ENCODE peak calls at places on chromosomes 3 and 15, in nine cellular contexts. T is left ventricle myocardium inferior, A is WERI-Rb-1, Y is PC-3, Z is fibroblast of lung, E is body of pancreas, G is mucosa of descending colon, I is mesothelial cell of epicardium, P is neural crest cell. U is an unnamed sample.

GRCh38 chr3:96678325-96678724 is 136.1 kb upstream of the EPHA6 start:
- DNase-seq in T (no peak), A (no peak), Y (no peak), Z (no peak), E (no peak), G (no peak), I (no peak), P (no peak), U (no peak)

GRCh38 chr15:50641318-50641717 is 45.3 kb downstream of the TRPM7 start:
- DNase-seq in T (no peak), A (no peak), Y (no peak), Z (no peak), E (no peak), G (no peak), I (no peak), P (no peak), U (no peak)

GRCh38 chr15:66931768-66932633 is 133.4 kb upstream of the SMAD3 start:
- DNase-seq in T (no peak), A (no peak), Y (peak), Z (peak), E (peak), G (peak), I (no peak), P (no peak), U (no peak)

GRCh38 chr3:124529826-124530571 is 200.3 kb upstream of the UMPS start:
- DNase-seq in T (no peak), A (no peak), Y (peak), Z (no peak), E (peak), G (no peak), I (no peak), P (no peak), U (no peak)

GRCh38 chr3:7025581-7026300 is 164.8 kb downstream of the GRM7 start:
- DNase-seq in T (no peak), A (no peak), Y (no peak), Z (no peak), E (no peak), G (no peak), I (no peak), P (no peak), U (no peak)

GRCh38 chr3:110791971-110792370 is 279.6 kb upstream of the NECTIN3 start:
- DNase-seq in T (no peak), A (no peak), Y (no peak), Z (no peak), E (no peak), G (no peak), I (no peak), P (no peak), U (no peak)

GRCh38 chr3:19735111-19735510 is 198.9 kb downstream of the EFHB start:
- DNase-seq in T (no peak), A (no peak), Y (no peak), Z (no peak), E (peak), G (no peak), I (no peak), P (no peak), U (no peak)

GRCh38 chr3:177781686-177782161 is 584.4 kb upstream of the TBL1XR1 start:
- DNase-seq in T (peak), A (no peak), Y (no peak), Z (peak), E (peak), G (no peak), I (no peak), P (peak), U (no peak)

GRCh38 chr3:196440041-196440537 is 7.9 kb upstream of the UBXN7 start:
- DNase-seq in T (peak), A (no peak), Y (no peak), Z (peak), E (no peak), G (no peak), I (no peak), P (no peak), U (no peak)

GRCh38 chr3:87206070-87206469 is 21.0 kb upstream of the CHMP2B start:
- DNase-seq in T (no peak), A (no peak), Y (peak), Z (peak), E (no peak), G (no peak), I (no peak), P (no peak), U (no peak)

GRCh38 chr15:95409924-95410323 is 920.6 kb upstream of the NR2F2 start:
- DNase-seq in T (no peak), A (no peak), Y (no peak), Z (peak), E (no peak), G (no peak), I (no peak), P (no peak), U (no peak)

GRCh38 chr3:44886561-44886960 is 12.2 kb downstream of the TGM4 start:
- DNase-seq in T (no peak), A (no peak), Y (peak), Z (no peak), E (no peak), G (no peak), I (no peak), P (no peak), U (no peak)

GRCh38 chr3:113249601-113250000 is 38.2 kb downstream of the BOC start:
- DNase-seq in T (no peak), A (no peak), Y (no peak), Z (no peak), E (no peak), G (no peak), I (no peak), P (no peak), U (no peak)

GRCh38 chr15:76953913-76954312 is 22.4 kb downstream of the RCN2 start:
- DNase-seq in T (no peak), A (no peak), Y (no peak), Z (no peak), E (no peak), G (no peak), I (no peak), P (no peak), U (no peak)

GRCh38 chr15:80031841-80032240 is 27.6 kb upstream of the ZFAND6 start:
- DNase-seq in T (peak), A (no peak), Y (peak), Z (no peak), E (no peak), G (peak), I (no peak), P (no peak), U (no peak)

GRCh38 chr3:51967384-51968174 is at the start of gene PCBP4:
- DNase-seq in T (peak), A (peak), Y (peak), Z (peak), E (peak), G (peak), I (no peak), P (peak), U (peak)

GRCh38 chr3:15271785-15272381 is 60.5 kb downstream of the SH3BP5 start:
- DNase-seq in T (peak), A (no peak), Y (no peak), Z (no peak), E (no peak), G (peak), I (no peak), P (no peak), U (no peak)

GRCh38 chr3:53775018-53775417 is 71.2 kb downstream of the CHDH start:
- DNase-seq in T (no peak), A (no peak), Y (no peak), Z (no peak), E (no peak), G (no peak), I (no peak), P (no peak), U (no peak)

GRCh38 chr3:33089515-33089914 is 7.4 kb downstream of the GLB1 start:
- DNase-seq in T (no peak), A (no peak), Y (no peak), Z (no peak), E (no peak), G (no peak), I (no peak), P (no peak), U (no peak)

GRCh38 chr3:40803311-40803710 is 278.6 kb downstream of the ZNF621 start:
- DNase-seq in T (no peak), A (no peak), Y (no peak), Z (no peak), E (no peak), G (no peak), I (no peak), P (no peak), U (no peak)

GRCh38 chr3:113210608-113211369 is 568 bp upstream of the BOC start:
- DNase-seq in T (no peak), A (no peak), Y (no peak), Z (no peak), E (peak), G (no peak), I (no peak), P (no peak), U (peak)

GRCh38 chr3:18124501-18124900 is 300.6 kb downstream of the SATB1 start:
- DNase-seq in T (no peak), A (no peak), Y (peak), Z (peak), E (no peak), G (no peak), I (no peak), P (no peak), U (no peak)

GRCh38 chr3:77348244-77348855 is 308.5 kb downstream of the ROBO2 start:
- DNase-seq in T (no peak), A (peak), Y (peak), Z (peak), E (no peak), G (no peak), I (no peak), P (peak), U (peak)
- TF ChIP-seq CTCF in T (peak), A (peak), Y (peak), Z (peak), E (no peak), G (no peak), I (no peak), P (peak), U (peak)

GRCh38 chr3:47370887-47371697 is 9.7 kb upstream of the PTPN23 start:
- DNase-seq in T (no peak), A (peak), Y (no peak), Z (no peak), E (peak), G (peak), I (no peak), P (peak), U (peak)
- TF ChIP-seq CTCF in T (peak), A (peak), Y (peak), Z (no peak), E (peak), G (peak), I (no peak), P (peak), U (peak)

GRCh38 chr3:128464188-128464587 is 2.5 kb downstream of the DNAJB8 start:
- DNase-seq in T (no peak), A (peak), Y (no peak), Z (no peak), E (no peak), G (no peak), I (no peak), P (no peak), U (no peak)
- TF ChIP-seq CTCF in T (peak), A (peak), Y (no peak), Z (no peak), E (no peak), G (no peak), I (no peak), P (no peak), U (peak)

GRCh38 chr3:55624238-55624637 is 137.1 kb upstream of the WNT5A start:
- DNase-seq in T (no peak), A (no peak), Y (peak), Z (no peak), E (no peak), G (no peak), I (no peak), P (no peak), U (no peak)
- TF ChIP-seq CTCF in T (no peak), A (no peak), Y (peak), Z (no peak), E (no peak), G (no peak), I (no peak), P (no peak), U (no peak)

GRCh38 chr3:137792633-137793271 is 28.6 kb downstream of the SOX14 start:
- DNase-seq in T (no peak), A (no peak), Y (peak), Z (peak), E (peak), G (peak), I (no peak), P (peak), U (peak)
- TF ChIP-seq CTCF in T (peak), A (peak), Y (peak), Z (peak), E (peak), G (no peak), I (no peak), P (peak), U (peak)

GRCh38 chr3:185824467-185825378 is at the start of gene IGF2BP2:
- DNase-seq in T (peak), A (peak), Y (peak), Z (peak), E (peak), G (peak), I (peak), P (peak), U (peak)
- TF ChIP-seq CTCF in T (peak), A (no peak), Y (no peak), Z (no peak), E (no peak), G (no peak), I (peak), P (peak), U (peak)

U was measured in H9.